ENCODE peak calls at places on chromosome 15, in ten cellular contexts. D, K, W, Y, F, L, T, S, M and C are unnamed samples.

GRCh38 chr15:74207652-74208440 is 5.3 kb upstream of the STRA6 start:
- DNase-seq in D (no peak), K (no peak), W (no peak), Y (no peak), F (no peak), L (no peak), T (no peak), S (no peak), M (no peak), C (no peak)

GRCh38 chr15:91345761-91346160 is 245.7 kb downstream of the SV2B start:
- DNase-seq in D (no peak), K (no peak), W (no peak), Y (no peak), F (no peak), L (no peak), T (no peak), S (no peak), M (no peak), C (no peak)

GRCh38 chr15:45458746-45459403 is 63.7 kb downstream of the SLC30A4 start:
- DNase-seq in D (peak), K (peak), W (peak), Y (no peak), F (peak), L (peak), T (peak), S (no peak), M (peak), C (peak)

GRCh38 chr15:36284911-36285310 is 294.5 kb upstream of the CDIN1 start:
- DNase-seq in D (no peak), K (no peak), W (no peak), Y (no peak), F (no peak), L (no peak), T (no peak), S (no peak), M (no peak), C (no peak)

GRCh38 chr15:48406911-48407310 is 75.7 kb downstream of the DUT start:
- DNase-seq in D (no peak), K (no peak), W (no peak), Y (no peak), F (no peak), L (no peak), T (no peak), S (no peak), M (no peak), C (no peak)

GRCh38 chr15:44101286-44101685 is 93.8 kb downstream of the FRMD5 start:
- DNase-seq in D (no peak), K (no peak), W (no peak), Y (no peak), F (no peak), L (peak), T (no peak), S (no peak), M (no peak), C (no peak)

GRCh38 chr15:38002883-38003477 is 68.5 kb downstream of the TMCO5A start:
- DNase-seq in D (no peak), K (no peak), W (no peak), Y (peak), F (peak), L (peak), T (peak), S (peak), M (peak), C (no peak)

GRCh38 chr15:68751622-68752021 is 69.1 kb downstream of the ANP32A start:
- DNase-seq in D (no peak), K (no peak), W (no peak), Y (no peak), F (no peak), L (no peak), T (no peak), S (no peak), M (no peak), C (no peak)

GRCh38 chr15:63403254-63403945 is 21.8 kb upstream of the CA12 start:
- DNase-seq in D (no peak), K (no peak), W (no peak), Y (no peak), F (no peak), L (no peak), T (no peak), S (no peak), M (no peak), C (no peak)

GRCh38 chr15:48242015-48242414 is 35.9 kb downstream of the SLC12A1 start:
- DNase-seq in D (no peak), K (no peak), W (no peak), Y (no peak), F (no peak), L (no peak), T (no peak), S (no peak), M (no peak), C (no peak)

GRCh38 chr15:40449275-40449674 is 8.5 kb downstream of the BAHD1 start:
- DNase-seq in D (no peak), K (no peak), W (no peak), Y (no peak), F (no peak), L (peak), T (no peak), S (no peak), M (no peak), C (no peak)

GRCh38 chr15:39239562-39239961 is 341.3 kb upstream of the THBS1 start:
- DNase-seq in D (no peak), K (no peak), W (no peak), Y (no peak), F (no peak), L (peak), T (no peak), S (peak), M (no peak), C (no peak)

GRCh38 chr15:94937243-94937642 is 705.9 kb downstream of the MCTP2 start:
- DNase-seq in D (no peak), K (no peak), W (no peak), Y (no peak), F (no peak), L (no peak), T (no peak), S (no peak), M (no peak), C (no peak)

GRCh38 chr15:86906406-86906805 is 826.7 kb downstream of the AGBL1 start:
- DNase-seq in D (no peak), K (no peak), W (no peak), Y (no peak), F (no peak), L (peak), T (no peak), S (no peak), M (no peak), C (no peak)

GRCh38 chr15:101554115-101554915 is 64.8 kb upstream of the PCSK6 start:
- DNase-seq in D (no peak), K (no peak), W (no peak), Y (no peak), F (no peak), L (no peak), T (no peak), S (no peak), M (no peak), C (no peak)

GRCh38 chr15:45638641-45639040 is 3.8 kb downstream of the SQOR start:
- DNase-seq in D (no peak), K (no peak), W (no peak), Y (no peak), F (no peak), L (peak), T (no peak), S (no peak), M (no peak), C (no peak)

GRCh38 chr15:51401872-51402517 is 60.5 kb downstream of the GLDN start:
- DNase-seq in D (no peak), K (no peak), W (no peak), Y (peak), F (peak), L (peak), T (peak), S (no peak), M (peak), C (no peak)

GRCh38 chr15:88904808-88905327 is 8.3 kb downstream of the MFGE8 start:
- DNase-seq in D (peak), K (peak), W (peak), Y (peak), F (peak), L (peak), T (peak), S (peak), M (peak), C (no peak)

GRCh38 chr15:31227235-31227634 is 99.4 kb upstream of the KLF13 start:
- DNase-seq in D (no peak), K (no peak), W (no peak), Y (no peak), F (no peak), L (no peak), T (no peak), S (no peak), M (no peak), C (no peak)

GRCh38 chr15:68791431-68792283 is 29.0 kb downstream of the ANP32A start:
- DNase-seq in D (peak), K (no peak), W (peak), Y (no peak), F (no peak), L (no peak), T (no peak), S (no peak), M (no peak), C (no peak)

GRCh38 chr15:98893407-98893806 is 114.2 kb downstream of the PGPEP1L start:
- DNase-seq in D (no peak), K (no peak), W (no peak), Y (no peak), F (no peak), L (no peak), T (no peak), S (no peak), M (no peak), C (no peak)

GRCh38 chr15:79837846-79838245 is 59.0 kb downstream of the MTHFS start:
- DNase-seq in D (no peak), K (no peak), W (no peak), Y (no peak), F (no peak), L (no peak), T (no peak), S (no peak), M (peak), C (no peak)

GRCh38 chr15:64209680-64210334 is 47.0 kb upstream of the PPIB start:
- DNase-seq in D (no peak), K (no peak), W (no peak), Y (peak), F (no peak), L (peak), T (no peak), S (no peak), M (peak), C (peak)

GRCh38 chr15:73802336-73803105 is 49.4 kb upstream of the INSYN1 start:
- DNase-seq in D (no peak), K (no peak), W (no peak), Y (no peak), F (no peak), L (no peak), T (peak), S (no peak), M (no peak), C (no peak)